ENCODE peak calls at places on chromosomes 16 and 17, in four cellular contexts. U is HepG2, B is K562, J is H1. A is an unnamed sample.

GRCh38 chr17:38658741-38659345 is 15.9 kb downstream of the EPOP start:
- DNase-seq in U (no peak), B (no peak), J (no peak), A (peak)

GRCh38 chr17:45364531-45365390 is 47.9 kb upstream of the MAP3K14 start:
- DNase-seq in U (no peak), B (no peak), J (peak), A (peak)

GRCh38 chr17:18235743-18236256 is 10.4 kb downstream of the LLGL1 start:
- DNase-seq in U (no peak), B (no peak), J (no peak), A (no peak)

GRCh38 chr16:81866820-81867440 is 87.8 kb downstream of the PLCG2 start:
- DNase-seq in U (no peak), B (no peak), J (no peak), A (no peak)

GRCh38 chr17:28407974-28408306 is 1.9 kb upstream of the SLC46A1 start:
- DNase-seq in U (no peak), B (no peak), J (no peak), A (no peak)

GRCh38 chr17:12734852-12735430 is 54.4 kb upstream of the ARHGAP44 start:
- DNase-seq in U (no peak), B (no peak), J (no peak), A (no peak)

GRCh38 chr17:70563301-70563820 is 394.0 kb downstream of the KCNJ2 start:
- DNase-seq in U (no peak), B (no peak), J (no peak), A (no peak)

GRCh38 chr16:21023509-21024202 is 123.1 kb downstream of the LYRM1 start:
- DNase-seq in U (no peak), B (no peak), J (no peak), A (no peak)

GRCh38 chr17:27417596-27418365 is 38.5 kb upstream of the KSR1 start:
- DNase-seq in U (no peak), B (no peak), J (no peak), A (no peak)

GRCh38 chr17:56521439-56522141 is 71.9 kb upstream of the NOG start:
- DNase-seq in U (no peak), B (no peak), J (no peak), A (no peak)

GRCh38 chr17:74738051-74738996 is 1.3 kb downstream of the RAB37 start:
- DNase-seq in U (peak), B (no peak), J (no peak), A (no peak)

GRCh38 chr17:18955009-18955408 is 3.0 kb downstream of the SLC5A10 start:
- DNase-seq in U (no peak), B (no peak), J (no peak), A (no peak)

GRCh38 chr17:37284198-37284597 is 91.6 kb upstream of the C17orf78 start:
- DNase-seq in U (no peak), B (no peak), J (no peak), A (no peak)

GRCh38 chr17:7184647-7185046 is 5.5 kb upstream of the ASGR1 start:
- DNase-seq in U (no peak), B (no peak), J (no peak), A (no peak)

GRCh38 chr17:7183433-7184090 is 4.4 kb upstream of the ASGR1 start:
- DNase-seq in U (peak), B (no peak), J (no peak), A (no peak)

GRCh38 chr17:7190276-7190917 is 11.2 kb upstream of the ASGR1 start:
- DNase-seq in U (no peak), B (no peak), J (no peak), A (no peak)

GRCh38 chr17:7184091-7184488 is 4.9 kb upstream of the ASGR1 start:
- DNase-seq in U (peak), B (no peak), J (no peak), A (no peak)

DNA sequence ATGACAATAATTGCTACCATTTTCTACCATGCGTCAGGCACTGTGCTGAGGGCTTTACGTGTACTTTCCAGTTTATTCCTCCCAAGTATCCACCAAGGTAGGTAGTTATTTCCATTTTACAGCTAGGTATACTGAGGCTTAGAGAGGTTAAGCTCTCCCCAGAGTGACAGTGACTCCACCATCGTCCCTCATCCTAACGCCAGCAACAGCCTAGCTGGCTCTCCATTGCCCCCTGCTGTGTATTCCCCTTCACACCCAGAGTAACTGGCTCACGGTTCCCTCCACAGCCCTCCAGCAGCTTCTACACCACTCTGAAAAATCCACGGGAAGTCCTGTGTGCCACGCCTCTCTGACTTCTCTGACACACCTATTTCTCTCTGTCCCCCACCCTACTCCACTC is 7.1 kb upstream of the ASGR1 start:
- DNase-seq in U (peak), B (peak), J (no peak), A (no peak)
- TF ChIP-seq CTCF in U (peak), B (peak), J (peak), A (no peak)

DNA sequence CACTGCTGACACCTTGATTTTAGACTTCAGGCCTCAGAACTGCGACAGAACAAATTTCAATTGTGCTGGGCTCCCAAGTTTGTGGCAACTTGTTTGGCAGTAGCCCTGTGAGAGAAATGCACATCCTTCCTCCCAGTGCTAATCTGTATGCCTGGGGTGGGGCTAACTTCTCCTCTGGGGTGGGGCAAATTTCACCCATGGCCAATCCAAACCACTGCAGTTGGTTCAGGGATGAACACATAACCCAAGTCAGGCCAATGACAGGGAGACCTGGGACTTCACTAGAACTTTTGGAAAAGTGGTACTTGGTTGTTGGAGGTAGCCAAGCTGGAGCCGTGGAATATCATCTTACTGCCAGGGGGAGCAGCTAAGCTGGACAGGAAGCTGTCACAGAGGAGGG is 56.3 kb downstream of the ABCC6 start:
- DNase-seq in U (no peak), B (no peak), J (no peak), A (no peak)
- TF ChIP-seq ATF3 in U (no peak), B (no peak), J (no peak), A (no peak)

GRCh38 chr16:5438591-5438990 is 341.0 kb upstream of the EEF2KMT start:
- DNase-seq in U (no peak), B (peak), J (no peak), A (no peak)
- TF ChIP-seq JUN in U (no peak), B (no peak), J (no peak), A (no peak)

GRCh38 chr17:31560836-31561235 is 169.4 kb downstream of the RAB11FIP4 start:
- DNase-seq in U (no peak), B (no peak), J (no peak), A (no peak)

GRCh38 chr17:31558748-31559646 is 167.5 kb downstream of the RAB11FIP4 start:
- DNase-seq in U (peak), B (peak), J (no peak), A (peak)

GRCh38 chr17:31561469-31562412 is 170.3 kb downstream of the RAB11FIP4 start:
- DNase-seq in U (no peak), B (no peak), J (no peak), A (no peak)

GRCh38 chr17:31562447-31562846 is 171.0 kb downstream of the RAB11FIP4 start:
- DNase-seq in U (no peak), B (no peak), J (no peak), A (no peak)

DNA sequence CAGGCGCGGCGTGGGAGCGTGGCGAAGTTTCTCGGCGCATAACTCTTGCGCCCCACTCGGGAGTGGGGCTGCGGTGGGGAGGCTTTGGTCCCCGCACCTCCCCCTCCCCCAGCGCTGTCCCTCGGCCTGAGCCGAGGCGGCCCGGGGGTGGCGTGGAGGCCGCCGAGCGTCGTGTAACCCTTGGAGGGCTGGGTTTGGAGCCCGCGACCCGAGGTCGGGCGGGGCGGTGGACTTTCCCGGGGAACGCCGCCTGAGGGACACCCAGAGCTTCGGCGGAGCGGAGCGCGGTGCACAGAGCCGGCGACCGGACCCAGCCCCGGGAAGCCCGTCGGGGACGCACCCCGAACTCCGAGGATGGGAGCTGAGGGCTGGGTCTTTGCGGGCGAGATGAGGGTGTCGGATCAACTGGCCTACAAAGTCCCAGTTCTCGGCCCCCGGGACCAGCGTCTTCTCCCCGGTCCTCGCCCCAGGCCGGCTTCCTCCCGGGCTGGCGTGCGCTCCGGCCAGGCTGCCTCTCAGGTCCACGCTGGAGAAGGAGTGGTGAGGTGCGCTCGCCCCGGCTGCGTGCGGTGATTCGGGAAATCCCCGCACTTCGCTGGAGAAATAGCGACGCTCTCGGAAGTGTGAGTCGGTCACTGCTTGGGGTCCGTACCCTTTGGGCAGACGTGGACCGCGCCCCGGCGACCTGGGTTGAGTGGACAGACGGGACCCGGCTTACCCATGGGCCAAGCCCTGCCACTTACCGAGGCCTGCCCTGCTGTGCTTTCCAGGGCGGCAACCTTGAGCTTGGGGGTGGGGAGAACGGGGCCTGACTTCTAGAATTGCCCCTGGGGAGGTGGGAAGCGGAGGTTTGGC is 168.4 kb downstream of the RAB11FIP4 start:
- DNase-seq in U (no peak), B (no peak), J (no peak), A (peak)
- TF ChIP-seq CTCF in U (no peak), B (no peak), J (no peak), A (no peak)